ENCODE peak calls at places on chromosomes 1 and 21, in six cellular contexts. K is heart right ventricle; R is OCI-LY7; C is ovary; V is CD8-positive, alpha-beta T cell; J is activated B cell treated with CpG ODN at 0.5 μM for 24 hours. H is an unnamed sample.

GRCh38 chr1:201123866-201124265 is 3.1 kb downstream of the ASCL5 start:
- DNase-seq in K (no peak), R (no peak), C (no peak), V (no peak), J (no peak), H (no peak)

GRCh38 chr1:107669996-107670395 is 295.0 kb downstream of the VAV3 start:
- DNase-seq in K (peak; percentile 32), R (no peak), C (no peak), V (no peak), J (no peak), H (no peak)

GRCh38 chr1:47785561-47786271 is 211.5 kb downstream of the TRABD2B start:
- DNase-seq in K (peak; percentile 44), R (no peak), C (no peak), V (no peak), J (no peak), H (no peak)

GRCh38 chr1:173421789-173422188 is 55.3 kb upstream of the PRDX6 start:
- DNase-seq in K (no peak), R (no peak), C (no peak), V (no peak), J (no peak), H (no peak)

GRCh38 chr1:107806902-107807301 is 158.1 kb downstream of the VAV3 start:
- DNase-seq in K (no peak), R (no peak), C (no peak), V (no peak), J (no peak), H (no peak)

GRCh38 chr1:198631292-198631691 is 7.5 kb upstream of the PTPRC start:
- DNase-seq in K (no peak), R (no peak), C (no peak), V (no peak), J (no peak), H (no peak)

GRCh38 chr1:20197329-20197791 is 11.0 kb upstream of the PLA2G2C start:
- DNase-seq in K (no peak), R (no peak), C (no peak), V (no peak), J (no peak), H (no peak)

GRCh38 chr1:56133517-56134472 is 445.6 kb downstream of the PLPP3 start:
- DNase-seq in K (no peak), R (no peak), C (no peak), V (no peak), J (no peak), H (no peak)

GRCh38 chr1:232627645-232628334 is 2.1 kb downstream of the SIPA1L2 start:
- DNase-seq in K (no peak), R (peak; percentile 84), C (no peak), V (no peak), J (no peak), H (no peak)

GRCh38 chr21:41521489-41522027 is 13.6 kb upstream of the TMPRSS2 start:
- DNase-seq in K (no peak), R (no peak), C (no peak), V (no peak), J (no peak), H (no peak)

GRCh38 chr21:43188181-43188580 is 19.4 kb downstream of the CRYAA start:
- DNase-seq in K (no peak), R (no peak), C (no peak), V (no peak), J (no peak), H (no peak)

GRCh38 chr1:245590726-245591125 is 435.9 kb downstream of the KIF26B start:
- DNase-seq in K (no peak), R (no peak), C (no peak), V (no peak), J (no peak), H (no peak)

GRCh38 chr1:218521414-218522169 is 176.5 kb downstream of the TGFB2 start:
- DNase-seq in K (peak; percentile 45), R (peak; percentile 13), C (no peak), V (no peak), J (no peak), H (peak; percentile 40)

GRCh38 chr1:44810101-44810761 is 1.9 kb downstream of the BTBD19 start:
- DNase-seq in K (no peak), R (peak; percentile 48), C (no peak), V (no peak), J (peak; percentile 61), H (no peak)

GRCh38 chr1:224959121-224959520 is 29.6 kb downstream of the DNAH14 start:
- DNase-seq in K (no peak), R (no peak), C (no peak), V (no peak), J (no peak), H (no peak)

GRCh38 chr1:221509575-221510360 is 232.1 kb downstream of the DUSP10 start:
- DNase-seq in K (no peak), R (no peak), C (no peak), V (no peak), J (no peak), H (no peak)

GRCh38 chr1:228149341-228150020 is at the start of gene GJC2:
- DNase-seq in K (peak; percentile 66), R (peak; percentile 55), C (peak; percentile 79), V (no peak), J (no peak), H (peak; percentile 22)

GRCh38 chr1:229029644-229030235 is 241.2 kb upstream of the RAB4A start:
- DNase-seq in K (no peak), R (no peak), C (no peak), V (no peak), J (no peak), H (no peak)

GRCh38 chr1:14817223-14818170 is 219.0 kb downstream of the KAZN start:
- DNase-seq in K (no peak), R (no peak), C (no peak), V (no peak), J (no peak), H (no peak)

GRCh38 chr1:42002220-42002619 is 83.5 kb upstream of the HIVEP3 start:
- DNase-seq in K (no peak), R (no peak), C (no peak), V (no peak), J (no peak), H (no peak)

GRCh38 chr21:45888361-45889009 is 93.1 kb upstream of the COL6A1 start:
- DNase-seq in K (no peak), R (no peak), C (no peak), V (no peak), J (no peak), H (no peak)

GRCh38 chr1:178020968-178021640 is 51.2 kb upstream of the SEC16B start:
- DNase-seq in K (no peak), R (no peak), C (no peak), V (no peak), J (no peak), H (no peak)

GRCh38 chr1:230220907-230221306 is 153.9 kb downstream of the GALNT2 start:
- DNase-seq in K (no peak), R (no peak), C (no peak), V (no peak), J (no peak), H (no peak)

GRCh38 chr1:234707641-234708040 is 97.7 kb upstream of the IRF2BP2 start:
- DNase-seq in K (no peak), R (no peak), C (no peak), V (no peak), J (no peak), H (no peak)

GRCh38 chr1:3831689-3832088 is 25.3 kb downstream of the CEP104 start:
- DNase-seq in K (no peak), R (no peak), C (no peak), V (no peak), J (no peak), H (no peak)

GRCh38 chr1:223304931-223305330 is 59.0 kb downstream of the SUSD4 start:
- DNase-seq in K (no peak), R (no peak), C (no peak), V (no peak), J (no peak), H (no peak)

GRCh38 chr1:222105393-222105737 is 363.5 kb upstream of the DUSP10 start:
- DNase-seq in K (no peak), R (no peak), C (no peak), V (no peak), J (no peak), H (no peak)

GRCh38 chr1:42214447-42214871 is 49.9 kb upstream of the GUCA2A start:
- DNase-seq in K (no peak), R (no peak), C (no peak), V (no peak), J (no peak), H (no peak)

GRCh38 chr1:76278711-76279386 is 204.3 kb downstream of the ST6GALNAC3 start:
- DNase-seq in K (no peak), R (no peak), C (no peak), V (no peak), J (no peak), H (no peak)

GRCh38 chr1:9721606-9722377 is 70.3 kb downstream of the PIK3CD start:
- DNase-seq in K (peak; percentile 32), R (peak; percentile 78), C (no peak), V (peak; percentile 75), J (peak; percentile 69), H (no peak)

GRCh38 chr21:35438643-35439404 is 389.7 kb upstream of the RUNX1 start:
- DNase-seq in K (no peak), R (no peak), C (no peak), V (no peak), J (peak; percentile 46), H (no peak)

GRCh38 chr1:232891116-232891515 is 59.3 kb upstream of the NTPCR start:
- DNase-seq in K (no peak), R (no peak), C (no peak), V (no peak), J (no peak), H (no peak)

GRCh38 chr1:175520186-175520585 is 223.2 kb downstream of the TNR start:
- DNase-seq in K (no peak), R (no peak), C (no peak), V (no peak), J (no peak), H (no peak)

GRCh38 chr21:41245509-41246135 is 71.0 kb upstream of the FAM3B start:
- DNase-seq in K (no peak), R (no peak), C (no peak), V (no peak), J (no peak), H (no peak)

GRCh38 chr1:180598333-180598979 is 33.4 kb upstream of the XPR1 start:
- DNase-seq in K (no peak), R (no peak), C (no peak), V (no peak), J (no peak), H (no peak)

GRCh38 chr21:33299181-33299752 is 25.5 kb upstream of the IFNAR1 start:
- DNase-seq in K (no peak), R (peak; percentile 89), C (no peak), V (no peak), J (peak; percentile 26), H (no peak)
- TF ChIP-seq CTCF in K (no peak), R (peak; percentile 67), C (no peak), V (peak; percentile 29), J (no peak), H (no peak)

GRCh38 chr1:237851209-237851845 is 39.4 kb downstream of the ZP4 start:
- DNase-seq in K (no peak), R (peak; percentile 24), C (no peak), V (no peak), J (no peak), H (no peak)
- TF ChIP-seq CTCF in K (peak; percentile 34), R (peak; percentile 83), C (no peak), V (no peak), J (no peak), H (no peak)

GRCh38 chr1:77900687-77901293 is 12.4 kb downstream of the NEXN start:
- DNase-seq in K (no peak), R (peak; percentile 61), C (no peak), V (no peak), J (no peak), H (no peak)
- TF ChIP-seq CTCF in K (peak; percentile 53), R (peak; percentile 96), C (peak; percentile 59), V (peak; percentile 41), J (no peak), H (no peak)

GRCh38 chr21:26169061-26169610 is 1.4 kb downstream of the APP start:
- DNase-seq in K (peak; percentile 41), R (no peak), C (peak; percentile 13), V (no peak), J (peak; percentile 39), H (no peak)
- TF ChIP-seq CTCF in K (no peak), R (no peak), C (no peak), V (peak; percentile 55), J (no peak), H (no peak)